ENCODE peak calls at places on chromosomes 12 and 14, in five cellular contexts. X is lower lobe of right lung, R is HCT116, N is SK-N-SH, J is fibroblast of lung. E is an unnamed sample. For H3K36me3 and H3K4me1, the result is how much of the 10 kb centered on the place peaks cover.

GRCh38 chr12:58602179-58602578 is 318.1 kb downstream of the LRIG3 start:
- DNase-seq in J (no peak), N (no peak), X (no peak), R (no peak), E (no peak)

GRCh38 chr14:49986344-49987014 is 93.6 kb downstream of the ARF6 start:
- DNase-seq in R (no peak), J (no peak), X (no peak), N (no peak), E (no peak)

GRCh38 chr12:9925746-9926393 is 6.3 kb downstream of the CLEC2A start:
- DNase-seq in N (peak), R (peak), J (peak), X (no peak), E (no peak)

GRCh38 chr14:90330203-90331196 is 1.2 kb downstream of the NRDE2 start:
- DNase-seq in N (no peak), J (no peak), X (no peak), R (no peak), E (no peak)

GRCh38 chr14:67951529-67952120 is 132.0 kb downstream of the RAD51B start:
- DNase-seq in R (no peak), N (no peak), X (no peak), J (peak), E (no peak)

GRCh38 chr14:71209888-71210287 is 302.6 kb downstream of the PCNX1 start:
- DNase-seq in J (no peak), X (no peak), N (no peak), R (no peak), E (no peak)

GRCh38 chr12:15719230-15719629 is 70.0 kb downstream of the EPS8 start:
- DNase-seq in J (no peak), X (no peak), R (no peak), N (no peak), E (no peak)

GRCh38 chr12:1115471-1116242 is 124.6 kb downstream of the ERC1 start:
- DNase-seq in R (peak), N (no peak), J (peak), X (no peak), E (no peak)

GRCh38 chr12:124388679-124389536 is 94.0 kb downstream of the RFLNA start:
- DNase-seq in R (no peak), X (peak), N (peak), J (peak), E (peak)

GRCh38 chr12:61810486-61810885 is 449.7 kb upstream of the USP15 start:
- DNase-seq in J (no peak), N (no peak), X (no peak), R (no peak), E (no peak)

GRCh38 chr14:71332476-71332875 is 425.2 kb downstream of the PCNX1 start:
- DNase-seq in N (no peak), J (no peak), R (no peak), X (no peak), E (no peak)

GRCh38 chr12:79624378-79624777 is 66.4 kb downstream of the PAWR start:
- DNase-seq in R (no peak), N (no peak), J (peak), X (no peak), E (no peak)

GRCh38 chr14:22971152-22971551 is 11.2 kb downstream of the AJUBA start:
- DNase-seq in N (no peak), X (no peak), J (no peak), R (no peak), E (no peak)

DNA sequence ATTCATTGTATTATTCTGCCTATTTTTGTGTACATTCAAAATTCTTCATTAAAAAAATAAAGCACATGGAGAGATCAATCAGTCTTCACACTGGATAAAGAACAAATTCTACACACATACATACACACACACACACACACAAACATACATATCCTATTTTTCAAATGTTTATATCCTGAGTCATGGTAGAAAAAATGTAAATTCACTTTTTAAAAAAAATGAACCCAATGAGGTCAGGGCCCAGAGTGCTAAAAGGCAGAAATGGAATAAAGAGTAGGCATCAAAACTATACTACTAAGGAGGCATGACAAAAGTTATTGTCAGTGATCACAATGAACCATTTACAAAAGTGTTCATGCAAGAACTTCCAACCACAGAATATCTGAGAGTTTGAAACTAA is 17.3 kb downstream of the GALC start:
- DNase-seq in R (no peak), J (peak), N (no peak), X (no peak), E (no peak)
- H3K36me3 ChIP-seq in R (under half), J (under half), N (under half), X (half or more), E (under half)

GRCh38 chr12:129067482-129067881 is 214.2 kb downstream of the GLT1D1 start:
- DNase-seq in R (no peak), J (no peak), X (no peak), N (peak), E (no peak)
- TF ChIP-seq CTCF in R (no peak), J (no peak), X (no peak), N (no peak), E (no peak)

DNA sequence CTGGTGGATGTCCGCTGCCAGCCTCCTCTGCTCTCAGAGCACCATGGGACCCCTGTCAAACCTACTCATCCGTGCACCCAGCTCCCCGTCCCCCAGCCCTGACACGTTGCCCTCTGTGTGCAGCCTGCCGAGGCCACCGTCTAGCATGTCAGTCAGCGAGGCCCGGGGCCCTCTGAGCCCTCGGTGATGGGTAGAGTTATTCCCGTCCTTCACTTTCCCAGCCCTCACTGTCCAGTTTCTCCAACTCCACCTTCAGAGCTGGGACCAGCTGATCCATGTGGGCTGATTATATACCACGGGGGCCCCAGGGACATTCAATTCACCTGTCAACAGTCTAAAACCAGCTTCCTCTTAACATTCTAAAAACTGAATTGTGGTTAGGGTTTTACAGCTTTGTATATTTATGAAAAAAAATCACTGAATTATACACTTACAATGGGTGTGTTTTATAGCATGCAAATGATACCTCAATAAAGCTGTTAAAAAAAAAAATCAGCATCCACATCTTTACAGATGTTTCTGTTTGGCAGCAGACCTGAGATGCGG is 61.3 kb downstream of the CCDC88C start:
- DNase-seq in X (peak), R (no peak), J (no peak), N (no peak), E (no peak)
- H3K4me1 ChIP-seq in X (under half), R (under half), J (under half), N (under half), E (under half)

DNA sequence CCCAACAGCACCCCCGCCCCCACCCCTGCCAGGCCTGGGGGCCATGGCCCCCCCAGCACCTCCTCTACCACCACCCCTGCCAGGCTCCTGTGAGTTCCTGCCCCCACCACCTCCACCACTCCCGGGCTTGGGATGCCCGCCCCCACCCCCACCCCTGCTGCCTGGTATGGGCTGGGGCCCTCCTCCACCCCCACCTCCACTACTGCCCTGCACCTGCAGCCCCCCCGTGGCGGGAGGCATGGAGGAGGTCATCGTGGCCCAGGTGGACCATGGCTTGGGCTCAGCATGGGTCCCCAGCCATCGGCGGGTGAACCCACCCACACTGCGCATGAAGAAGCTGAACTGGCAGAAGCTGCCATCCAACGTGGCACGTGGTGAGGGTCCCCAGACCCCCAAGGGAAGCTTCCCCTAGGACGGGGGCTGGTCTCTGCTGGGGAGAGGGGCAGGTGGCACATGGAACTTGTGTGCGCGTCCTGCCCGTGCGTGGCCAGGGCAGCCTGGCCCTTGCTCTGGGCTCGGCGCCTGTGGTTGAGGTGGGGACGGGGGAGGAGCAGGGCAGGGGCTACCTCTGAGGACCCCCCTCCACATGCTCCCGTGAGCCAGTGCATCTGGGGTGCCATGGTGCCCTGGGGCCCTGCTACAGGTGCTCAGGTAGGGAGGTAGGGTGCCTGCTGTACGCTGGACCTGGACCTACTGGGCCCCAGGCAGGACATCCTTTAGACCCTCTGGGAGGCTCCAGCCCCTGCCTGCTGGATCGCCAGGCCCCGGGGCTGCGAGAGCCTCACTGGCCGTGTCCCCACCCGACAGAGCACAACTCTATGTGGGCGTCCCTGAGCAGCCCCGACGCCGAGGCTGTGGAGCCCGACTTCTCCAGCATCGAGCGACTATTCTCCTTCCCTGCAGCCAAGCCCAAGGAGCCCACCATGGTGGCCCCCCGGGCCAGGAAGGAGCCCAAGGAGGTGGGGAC is 16.1 kb upstream of the ADSS1 start:
- DNase-seq in X (no peak), R (no peak), J (no peak), N (no peak), E (peak)
- H3K36me3 ChIP-seq in X (half or more), R (under half), J (half or more), N (under half), E (under half)

GRCh38 chr14:94305620-94306019 is 12.6 kb upstream of the SERPINA10 start:
- DNase-seq in R (no peak), N (no peak), X (no peak), J (no peak), E (no peak)
- TF ChIP-seq CTCF in R (no peak), N (no peak), X (no peak), J (no peak), E (no peak)

DNA sequence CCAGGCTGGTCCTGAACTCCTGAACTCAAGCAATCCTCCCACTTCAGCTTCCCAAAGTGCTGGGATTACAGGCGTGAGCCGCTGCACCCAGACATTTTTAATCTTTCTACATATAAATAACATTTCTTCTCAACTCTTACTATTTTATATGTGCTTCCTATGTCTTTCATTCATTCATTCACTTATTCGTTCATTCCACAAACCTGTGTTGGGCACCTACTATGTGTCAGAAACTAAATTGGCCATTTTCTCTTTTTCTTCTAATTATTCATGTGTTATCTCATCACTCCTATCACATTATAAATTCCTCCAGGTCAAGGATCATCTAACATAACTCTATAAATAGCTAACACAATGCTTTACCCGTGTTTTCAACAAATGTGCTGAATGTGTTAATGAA is 23.7 kb downstream of the FOXA1 start:
- DNase-seq in N (no peak), J (no peak), X (no peak), R (no peak), E (no peak)
- H3K4me1 ChIP-seq in N (under half), J (under half), X (under half), R (under half), E (under half)